ENCODE peak calls at places on chromosomes 2 and 18, in four cellular contexts. T is hypothalamus, Y is DMS79 treated with DMSO at 0.1 percent for 48 hours, I is uterus. K is an unnamed sample.

GRCh38 chr2:8416836-8417832 is 264.7 kb upstream of the ID2 start:
- DNase-seq in T (no peak), Y (no peak), I (no peak), K (no peak)

GRCh38 chr2:186498834-186499233 is 12.8 kb downstream of the ZC3H15 start:
- DNase-seq in I (no peak), Y (no peak), T (no peak), K (no peak)

GRCh38 chr18:21760321-21760720 is 19.7 kb downstream of the MIB1 start:
- DNase-seq in Y (no peak), T (no peak), I (no peak), K (peak)

GRCh38 chr2:70708376-70709199 is 59.4 kb downstream of the ADD2 start:
- DNase-seq in I (no peak), T (no peak), Y (peak), K (no peak)

GRCh38 chr2:240638517-240639160 is 13.4 kb downstream of the GPR35 start:
- DNase-seq in I (peak), T (no peak), Y (no peak), K (no peak)

GRCh38 chr18:13159579-13159978 is 59.0 kb upstream of the LDLRAD4 start:
- DNase-seq in I (no peak), Y (no peak), T (no peak), K (peak)

GRCh38 chr2:201781583-201782051 is 884 bp upstream of the ALS2 start:
- DNase-seq in I (no peak), Y (peak), T (peak), K (peak)

GRCh38 chr2:123086613-123087012 is 938.5 kb upstream of the CNTNAP5 start:
- DNase-seq in I (no peak), T (no peak), Y (no peak), K (no peak)

GRCh38 chr2:240557101-240557751 is 562 bp downstream of the ANKMY1 start:
- DNase-seq in Y (no peak), I (peak), T (no peak), K (no peak)

GRCh38 chr2:1623906-1624445 is 120.3 kb downstream of the PXDN start:
- DNase-seq in T (no peak), I (no peak), Y (no peak), K (no peak)

GRCh38 chr2:43486604-43487003 is 109.2 kb downstream of the THADA start:
- DNase-seq in T (no peak), I (no peak), Y (no peak), K (no peak)

GRCh38 chr2:128153786-128154185 is 62.8 kb downstream of the UGGT1 start:
- DNase-seq in I (no peak), T (no peak), Y (no peak), K (no peak)

GRCh38 chr2:98480598-98480997 is 35.9 kb downstream of the INPP4A start:
- DNase-seq in I (no peak), T (no peak), Y (no peak), K (no peak)